ENCODE peak calls at places on chromosomes 6 and 20, in eight cellular contexts. One of them, this sample, is unnamed.

GRCh38 chr6:20583447-20583806 is 49.2 kb downstream of the CDKAL1 start:
- DNase-seq in stomach: no peak
- DNase-seq in mucosa of descending colon: no peak
- DNase-seq in activated CD4-positive, alpha-beta T cell treated with anti-CD3 and anti-CD28 coated beads, Interleukin-2, amount 50 U/mL, for 1 hour: no peak
- DNase-seq in HFF-Myc: no peak
- DNase-seq in mesenchymal stem cell: no peak
- DNase-seq in astrocyte of the cerebellum: no peak
- DNase-seq in SHP77 treated with DMSO at 0.1 percent for 48 hours: no peak
- DNase-seq in this sample: no peak

GRCh38 chr6:52515219-52515960 is 61.5 kb downstream of the TRAM2 start:
- DNase-seq in stomach: no peak
- DNase-seq in mucosa of descending colon: no peak
- DNase-seq in activated CD4-positive, alpha-beta T cell treated with anti-CD3 and anti-CD28 coated beads, Interleukin-2, amount 50 U/mL, for 1 hour: no peak
- DNase-seq in HFF-Myc: no peak
- DNase-seq in mesenchymal stem cell: peak
- DNase-seq in astrocyte of the cerebellum: no peak
- DNase-seq in SHP77 treated with DMSO at 0.1 percent for 48 hours: no peak
- DNase-seq in this sample: no peak

GRCh38 chr6:168584251-168584650 is 143.3 kb downstream of the SMOC2 start:
- DNase-seq in stomach: no peak
- DNase-seq in mucosa of descending colon: no peak
- DNase-seq in activated CD4-positive, alpha-beta T cell treated with anti-CD3 and anti-CD28 coated beads, Interleukin-2, amount 50 U/mL, for 1 hour: no peak
- DNase-seq in HFF-Myc: no peak
- DNase-seq in mesenchymal stem cell: no peak
- DNase-seq in astrocyte of the cerebellum: peak
- DNase-seq in SHP77 treated with DMSO at 0.1 percent for 48 hours: no peak
- DNase-seq in this sample: no peak

GRCh38 chr6:33018904-33019303 is 9.5 kb upstream of the HLA-DOA start:
- DNase-seq in stomach: peak
- DNase-seq in mucosa of descending colon: peak
- DNase-seq in activated CD4-positive, alpha-beta T cell treated with anti-CD3 and anti-CD28 coated beads, Interleukin-2, amount 50 U/mL, for 1 hour: peak
- DNase-seq in HFF-Myc: no peak
- DNase-seq in mesenchymal stem cell: peak
- DNase-seq in astrocyte of the cerebellum: no peak
- DNase-seq in SHP77 treated with DMSO at 0.1 percent for 48 hours: no peak
- DNase-seq in this sample: no peak

GRCh38 chr6:162957062-162957461 is 229.3 kb downstream of the PACRG start:
- DNase-seq in stomach: no peak
- DNase-seq in mucosa of descending colon: no peak
- DNase-seq in activated CD4-positive, alpha-beta T cell treated with anti-CD3 and anti-CD28 coated beads, Interleukin-2, amount 50 U/mL, for 1 hour: no peak
- DNase-seq in HFF-Myc: no peak
- DNase-seq in mesenchymal stem cell: no peak
- DNase-seq in astrocyte of the cerebellum: no peak
- DNase-seq in SHP77 treated with DMSO at 0.1 percent for 48 hours: no peak
- DNase-seq in this sample: no peak

GRCh38 chr6:16901777-16902176 is 140.5 kb upstream of the ATXN1 start:
- DNase-seq in stomach: peak
- DNase-seq in mucosa of descending colon: peak
- DNase-seq in activated CD4-positive, alpha-beta T cell treated with anti-CD3 and anti-CD28 coated beads, Interleukin-2, amount 50 U/mL, for 1 hour: no peak
- DNase-seq in HFF-Myc: no peak
- DNase-seq in mesenchymal stem cell: no peak
- DNase-seq in astrocyte of the cerebellum: peak
- DNase-seq in SHP77 treated with DMSO at 0.1 percent for 48 hours: no peak
- DNase-seq in this sample: peak

GRCh38 chr6:39313526-39314272 is 520 bp downstream of the KCNK17 start:
- DNase-seq in stomach: no peak
- DNase-seq in mucosa of descending colon: no peak
- DNase-seq in activated CD4-positive, alpha-beta T cell treated with anti-CD3 and anti-CD28 coated beads, Interleukin-2, amount 50 U/mL, for 1 hour: no peak
- DNase-seq in HFF-Myc: no peak
- DNase-seq in mesenchymal stem cell: no peak
- DNase-seq in astrocyte of the cerebellum: no peak
- DNase-seq in SHP77 treated with DMSO at 0.1 percent for 48 hours: no peak
- DNase-seq in this sample: no peak

GRCh38 chr20:34401741-34402455 is 38.8 kb downstream of the ITCH start:
- DNase-seq in stomach: no peak
- DNase-seq in mucosa of descending colon: no peak
- DNase-seq in activated CD4-positive, alpha-beta T cell treated with anti-CD3 and anti-CD28 coated beads, Interleukin-2, amount 50 U/mL, for 1 hour: no peak
- DNase-seq in HFF-Myc: no peak
- DNase-seq in mesenchymal stem cell: no peak
- DNase-seq in astrocyte of the cerebellum: no peak
- DNase-seq in SHP77 treated with DMSO at 0.1 percent for 48 hours: no peak
- DNase-seq in this sample: no peak

GRCh38 chr6:6509304-6509703 is 79.2 kb upstream of the LY86 start:
- DNase-seq in stomach: no peak
- DNase-seq in mucosa of descending colon: no peak
- DNase-seq in activated CD4-positive, alpha-beta T cell treated with anti-CD3 and anti-CD28 coated beads, Interleukin-2, amount 50 U/mL, for 1 hour: no peak
- DNase-seq in HFF-Myc: no peak
- DNase-seq in mesenchymal stem cell: no peak
- DNase-seq in astrocyte of the cerebellum: no peak
- DNase-seq in SHP77 treated with DMSO at 0.1 percent for 48 hours: no peak
- DNase-seq in this sample: no peak

GRCh38 chr20:56540415-56540814 is 7.4 kb downstream of the FAM209B start:
- DNase-seq in stomach: no peak
- DNase-seq in mucosa of descending colon: no peak
- DNase-seq in activated CD4-positive, alpha-beta T cell treated with anti-CD3 and anti-CD28 coated beads, Interleukin-2, amount 50 U/mL, for 1 hour: no peak
- DNase-seq in HFF-Myc: no peak
- DNase-seq in mesenchymal stem cell: peak
- DNase-seq in astrocyte of the cerebellum: no peak
- DNase-seq in SHP77 treated with DMSO at 0.1 percent for 48 hours: no peak
- DNase-seq in this sample: no peak

GRCh38 chr6:34226731-34227586 is 9.7 kb upstream of the HMGA1 start:
- DNase-seq in stomach: no peak
- DNase-seq in mucosa of descending colon: no peak
- DNase-seq in activated CD4-positive, alpha-beta T cell treated with anti-CD3 and anti-CD28 coated beads, Interleukin-2, amount 50 U/mL, for 1 hour: no peak
- DNase-seq in HFF-Myc: no peak
- DNase-seq in mesenchymal stem cell: no peak
- DNase-seq in astrocyte of the cerebellum: no peak
- DNase-seq in SHP77 treated with DMSO at 0.1 percent for 48 hours: no peak
- DNase-seq in this sample: no peak

GRCh38 chr20:11130554-11131166 is 456.9 kb upstream of the JAG1 start:
- DNase-seq in stomach: no peak
- DNase-seq in mucosa of descending colon: no peak
- DNase-seq in activated CD4-positive, alpha-beta T cell treated with anti-CD3 and anti-CD28 coated beads, Interleukin-2, amount 50 U/mL, for 1 hour: no peak
- DNase-seq in HFF-Myc: no peak
- DNase-seq in mesenchymal stem cell: no peak
- DNase-seq in astrocyte of the cerebellum: no peak
- DNase-seq in SHP77 treated with DMSO at 0.1 percent for 48 hours: no peak
- DNase-seq in this sample: no peak

GRCh38 chr6:18684343-18684742 is 297.2 kb downstream of the RNF144B start:
- DNase-seq in stomach: no peak
- DNase-seq in mucosa of descending colon: no peak
- DNase-seq in activated CD4-positive, alpha-beta T cell treated with anti-CD3 and anti-CD28 coated beads, Interleukin-2, amount 50 U/mL, for 1 hour: no peak
- DNase-seq in HFF-Myc: no peak
- DNase-seq in mesenchymal stem cell: no peak
- DNase-seq in astrocyte of the cerebellum: no peak
- DNase-seq in SHP77 treated with DMSO at 0.1 percent for 48 hours: no peak
- DNase-seq in this sample: no peak

GRCh38 chr20:62356143-62356947 is 10.8 kb downstream of the LAMA5 start:
- DNase-seq in stomach: no peak
- DNase-seq in mucosa of descending colon: no peak
- DNase-seq in activated CD4-positive, alpha-beta T cell treated with anti-CD3 and anti-CD28 coated beads, Interleukin-2, amount 50 U/mL, for 1 hour: no peak
- DNase-seq in HFF-Myc: no peak
- DNase-seq in mesenchymal stem cell: no peak
- DNase-seq in astrocyte of the cerebellum: no peak
- DNase-seq in SHP77 treated with DMSO at 0.1 percent for 48 hours: no peak
- DNase-seq in this sample: no peak

GRCh38 chr6:41535766-41536165 is 10.4 kb upstream of the FOXP4 start:
- DNase-seq in stomach: no peak
- DNase-seq in mucosa of descending colon: no peak
- DNase-seq in activated CD4-positive, alpha-beta T cell treated with anti-CD3 and anti-CD28 coated beads, Interleukin-2, amount 50 U/mL, for 1 hour: no peak
- DNase-seq in HFF-Myc: no peak
- DNase-seq in mesenchymal stem cell: no peak
- DNase-seq in astrocyte of the cerebellum: no peak
- DNase-seq in SHP77 treated with DMSO at 0.1 percent for 48 hours: no peak
- DNase-seq in this sample: no peak

GRCh38 chr6:159890802-159891201 is at the start of gene MAS1:
- DNase-seq in stomach: no peak
- DNase-seq in mucosa of descending colon: no peak
- DNase-seq in activated CD4-positive, alpha-beta T cell treated with anti-CD3 and anti-CD28 coated beads, Interleukin-2, amount 50 U/mL, for 1 hour: no peak
- DNase-seq in HFF-Myc: no peak
- DNase-seq in mesenchymal stem cell: no peak
- DNase-seq in astrocyte of the cerebellum: no peak
- DNase-seq in SHP77 treated with DMSO at 0.1 percent for 48 hours: no peak
- DNase-seq in this sample: no peak

GRCh38 chr6:20630617-20631448 is 96.6 kb downstream of the CDKAL1 start:
- DNase-seq in stomach: no peak
- DNase-seq in mucosa of descending colon: no peak
- DNase-seq in activated CD4-positive, alpha-beta T cell treated with anti-CD3 and anti-CD28 coated beads, Interleukin-2, amount 50 U/mL, for 1 hour: no peak
- DNase-seq in HFF-Myc: no peak
- DNase-seq in mesenchymal stem cell: no peak
- DNase-seq in astrocyte of the cerebellum: no peak
- DNase-seq in SHP77 treated with DMSO at 0.1 percent for 48 hours: peak
- DNase-seq in this sample: no peak

GRCh38 chr6:1390071-1390804 is 862 bp downstream of the FOXF2 start:
- DNase-seq in stomach: no peak
- DNase-seq in mucosa of descending colon: no peak
- DNase-seq in activated CD4-positive, alpha-beta T cell treated with anti-CD3 and anti-CD28 coated beads, Interleukin-2, amount 50 U/mL, for 1 hour: no peak
- DNase-seq in HFF-Myc: no peak
- DNase-seq in mesenchymal stem cell: peak
- DNase-seq in astrocyte of the cerebellum: peak
- DNase-seq in SHP77 treated with DMSO at 0.1 percent for 48 hours: no peak
- DNase-seq in this sample: no peak

GRCh38 chr6:11921017-11921438 is 91.1 kb upstream of the HIVEP1 start:
- DNase-seq in stomach: peak
- DNase-seq in mucosa of descending colon: peak
- DNase-seq in activated CD4-positive, alpha-beta T cell treated with anti-CD3 and anti-CD28 coated beads, Interleukin-2, amount 50 U/mL, for 1 hour: no peak
- DNase-seq in HFF-Myc: peak
- DNase-seq in mesenchymal stem cell: peak
- DNase-seq in astrocyte of the cerebellum: peak
- DNase-seq in SHP77 treated with DMSO at 0.1 percent for 48 hours: no peak
- DNase-seq in this sample: no peak

GRCh38 chr6:31004285-31004684 is 6.0 kb upstream of the MUC22 start:
- DNase-seq in stomach: no peak
- DNase-seq in mucosa of descending colon: no peak
- DNase-seq in activated CD4-positive, alpha-beta T cell treated with anti-CD3 and anti-CD28 coated beads, Interleukin-2, amount 50 U/mL, for 1 hour: no peak
- DNase-seq in HFF-Myc: no peak
- DNase-seq in mesenchymal stem cell: no peak
- DNase-seq in astrocyte of the cerebellum: no peak
- DNase-seq in SHP77 treated with DMSO at 0.1 percent for 48 hours: no peak
- DNase-seq in this sample: no peak

GRCh38 chr20:17859616-17860232 is 108.9 kb downstream of the SNX5 start:
- DNase-seq in stomach: no peak
- DNase-seq in mucosa of descending colon: no peak
- DNase-seq in activated CD4-positive, alpha-beta T cell treated with anti-CD3 and anti-CD28 coated beads, Interleukin-2, amount 50 U/mL, for 1 hour: no peak
- DNase-seq in HFF-Myc: no peak
- DNase-seq in mesenchymal stem cell: no peak
- DNase-seq in astrocyte of the cerebellum: no peak
- DNase-seq in SHP77 treated with DMSO at 0.1 percent for 48 hours: peak
- DNase-seq in this sample: no peak

GRCh38 chr6:4560225-4561077 is 215.8 kb upstream of the CDYL start:
- DNase-seq in stomach: no peak
- DNase-seq in mucosa of descending colon: no peak
- DNase-seq in activated CD4-positive, alpha-beta T cell treated with anti-CD3 and anti-CD28 coated beads, Interleukin-2, amount 50 U/mL, for 1 hour: no peak
- DNase-seq in HFF-Myc: no peak
- DNase-seq in mesenchymal stem cell: no peak
- DNase-seq in astrocyte of the cerebellum: no peak
- DNase-seq in SHP77 treated with DMSO at 0.1 percent for 48 hours: no peak
- DNase-seq in this sample: no peak

GRCh38 chr20:43533060-43533459 is 25.6 kb downstream of the L3MBTL1 start:
- DNase-seq in stomach: no peak
- DNase-seq in mucosa of descending colon: no peak
- DNase-seq in activated CD4-positive, alpha-beta T cell treated with anti-CD3 and anti-CD28 coated beads, Interleukin-2, amount 50 U/mL, for 1 hour: no peak
- DNase-seq in HFF-Myc: no peak
- DNase-seq in mesenchymal stem cell: no peak
- DNase-seq in astrocyte of the cerebellum: no peak
- DNase-seq in SHP77 treated with DMSO at 0.1 percent for 48 hours: no peak
- DNase-seq in this sample: no peak

GRCh38 chr20:2108987-2109386 is 7.4 kb downstream of the STK35 start:
- DNase-seq in stomach: no peak
- DNase-seq in mucosa of descending colon: no peak
- DNase-seq in activated CD4-positive, alpha-beta T cell treated with anti-CD3 and anti-CD28 coated beads, Interleukin-2, amount 50 U/mL, for 1 hour: no peak
- DNase-seq in HFF-Myc: no peak
- DNase-seq in mesenchymal stem cell: peak
- DNase-seq in astrocyte of the cerebellum: no peak
- DNase-seq in SHP77 treated with DMSO at 0.1 percent for 48 hours: no peak
- DNase-seq in this sample: no peak

GRCh38 chr6:30782425-30783014 is 38.2 kb upstream of the IER3 start:
- DNase-seq in stomach: no peak
- DNase-seq in mucosa of descending colon: no peak
- DNase-seq in activated CD4-positive, alpha-beta T cell treated with anti-CD3 and anti-CD28 coated beads, Interleukin-2, amount 50 U/mL, for 1 hour: no peak
- DNase-seq in HFF-Myc: no peak
- DNase-seq in mesenchymal stem cell: peak
- DNase-seq in astrocyte of the cerebellum: no peak
- DNase-seq in SHP77 treated with DMSO at 0.1 percent for 48 hours: no peak
- DNase-seq in this sample: no peak

GRCh38 chr20:12414446-12415274 is 497.0 kb downstream of the BTBD3 start:
- DNase-seq in stomach: no peak
- DNase-seq in mucosa of descending colon: no peak
- DNase-seq in activated CD4-positive, alpha-beta T cell treated with anti-CD3 and anti-CD28 coated beads, Interleukin-2, amount 50 U/mL, for 1 hour: no peak
- DNase-seq in HFF-Myc: no peak
- DNase-seq in mesenchymal stem cell: no peak
- DNase-seq in astrocyte of the cerebellum: no peak
- DNase-seq in SHP77 treated with DMSO at 0.1 percent for 48 hours: no peak
- DNase-seq in this sample: no peak

GRCh38 chr6:73929421-73929820 is 233.4 kb downstream of the CD109 start:
- DNase-seq in stomach: no peak
- DNase-seq in mucosa of descending colon: no peak
- DNase-seq in activated CD4-positive, alpha-beta T cell treated with anti-CD3 and anti-CD28 coated beads, Interleukin-2, amount 50 U/mL, for 1 hour: no peak
- DNase-seq in HFF-Myc: no peak
- DNase-seq in mesenchymal stem cell: no peak
- DNase-seq in astrocyte of the cerebellum: no peak
- DNase-seq in SHP77 treated with DMSO at 0.1 percent for 48 hours: no peak
- DNase-seq in this sample: no peak

GRCh38 chr6:96015321-96015790 is 418 bp upstream of the FUT9 start:
- DNase-seq in stomach: peak
- DNase-seq in mucosa of descending colon: no peak
- DNase-seq in activated CD4-positive, alpha-beta T cell treated with anti-CD3 and anti-CD28 coated beads, Interleukin-2, amount 50 U/mL, for 1 hour: no peak
- DNase-seq in HFF-Myc: no peak
- DNase-seq in mesenchymal stem cell: no peak
- DNase-seq in astrocyte of the cerebellum: no peak
- DNase-seq in SHP77 treated with DMSO at 0.1 percent for 48 hours: no peak
- DNase-seq in this sample: no peak

GRCh38 chr6:113697642-113698410 is 159.3 kb upstream of the MARCKS start:
- DNase-seq in stomach: no peak
- DNase-seq in mucosa of descending colon: no peak
- DNase-seq in activated CD4-positive, alpha-beta T cell treated with anti-CD3 and anti-CD28 coated beads, Interleukin-2, amount 50 U/mL, for 1 hour: no peak
- DNase-seq in HFF-Myc: peak
- DNase-seq in mesenchymal stem cell: peak
- DNase-seq in astrocyte of the cerebellum: peak
- DNase-seq in SHP77 treated with DMSO at 0.1 percent for 48 hours: no peak
- DNase-seq in this sample: no peak

This sample was measured in tibial nerve.